ENCODE peak calls at places on chromosomes 7 and 10, in nine cellular contexts. X is T-helper 2 cell; G is omental fat pad; A is neural progenitor cell; Z is endothelial cell; S is left colon; W is NCI-H1694 treated with DMSO at 0.1 percent for 48 hours; M is ELR; L is activated CD4-positive, alpha-beta T cell treated with anti-CD3 and anti-CD28 coated beads for 48 hours. H is an unnamed sample.

GRCh38 chr7:105672820-105673219 is 91.5 kb upstream of the EFCAB10 start:
- DNase-seq in X (no peak), G (no peak), A (no peak), Z (no peak), S (no peak), W (no peak), M (no peak), L (no peak), H (peak; percentile 52)

GRCh38 chr7:151436446-151437162 is 3.3 kb downstream of the CRYGN start:
- DNase-seq in X (no peak), G (no peak), A (no peak), Z (no peak), S (no peak), W (no peak), M (no peak), L (no peak), H (no peak)

GRCh38 chr10:86813101-86813500 is 56.7 kb downstream of the BMPR1A start:
- DNase-seq in X (no peak), G (no peak), A (no peak), Z (no peak), S (no peak), W (no peak), M (no peak), L (no peak), H (no peak)

GRCh38 chr10:78335691-78336401 is 302.2 kb downstream of the RPS24 start:
- DNase-seq in X (no peak), G (no peak), A (no peak), Z (no peak), S (no peak), W (no peak), M (peak; percentile 59), L (no peak), H (peak; percentile 22)

GRCh38 chr7:157392256-157393037 is 55.6 kb downstream of the DNAJB6 start:
- DNase-seq in X (no peak), G (no peak), A (no peak), Z (no peak), S (no peak), W (no peak), M (no peak), L (no peak), H (no peak)

GRCh38 chr10:132914732-132915131 is 27.6 kb downstream of the CFAP46 start:
- DNase-seq in X (no peak), G (no peak), A (no peak), Z (no peak), S (no peak), W (no peak), M (no peak), L (no peak), H (no peak)

GRCh38 chr7:2716906-2717292 is 28.9 kb downstream of the AMZ1 start:
- DNase-seq in X (no peak), G (no peak), A (no peak), Z (no peak), S (no peak), W (no peak), M (no peak), L (no peak), H (peak; percentile 33)

GRCh38 chr10:79352035-79352595 is 4.8 kb downstream of the PPIF start:
- DNase-seq in X (no peak), G (no peak), A (no peak), Z (no peak), S (no peak), W (no peak), M (no peak), L (no peak), H (no peak)

GRCh38 chr10:112307631-112308502 is 24.7 kb downstream of the TECTB start:
- DNase-seq in X (peak; percentile 31), G (no peak), A (peak; percentile 73), Z (peak; percentile 57), S (no peak), W (no peak), M (peak; percentile 58), L (peak; percentile 47), H (peak; percentile 89)

GRCh38 chr10:122328676-122329075 is 45.8 kb upstream of the PLEKHA1 start:
- DNase-seq in X (no peak), G (no peak), A (no peak), Z (no peak), S (no peak), W (no peak), M (no peak), L (no peak), H (no peak)

GRCh38 chr7:136958016-136958415 is 89.6 kb downstream of the CHRM2 start:
- DNase-seq in X (no peak), G (no peak), A (no peak), Z (no peak), S (no peak), W (no peak), M (peak; percentile 19), L (no peak), H (no peak)

GRCh38 chr10:14578060-14578952 is 196.4 kb downstream of the FAM107B start:
- DNase-seq in X (no peak), G (no peak), A (no peak), Z (no peak), S (no peak), W (no peak), M (peak; percentile 22), L (no peak), H (no peak)

GRCh38 chr10:62817763-62818425 is 1.7 kb upstream of the EGR2 start:
- DNase-seq in X (peak; percentile 80), G (peak; percentile 27), A (peak; percentile 94), Z (peak; percentile 87), S (peak; percentile 56), W (no peak), M (peak; percentile 78), L (peak; percentile 78), H (peak; percentile 95)

GRCh38 chr7:139748373-139748765 is 29.4 kb downstream of the HIPK2 start:
- DNase-seq in X (no peak), G (no peak), A (no peak), Z (no peak), S (no peak), W (no peak), M (no peak), L (no peak), H (peak; percentile 10)

GRCh38 chr7:99140813-99141212 is 3.1 kb downstream of the SMURF1 start:
- DNase-seq in X (no peak), G (no peak), A (no peak), Z (no peak), S (no peak), W (no peak), M (no peak), L (no peak), H (no peak)

GRCh38 chr7:116805100-116805544 is 57.3 kb upstream of the CAPZA2 start:
- DNase-seq in X (no peak), G (no peak), A (no peak), Z (no peak), S (no peak), W (no peak), M (no peak), L (no peak), H (no peak)

GRCh38 chr7:40551685-40552576 is 417.1 kb downstream of the SUGCT start:
- DNase-seq in X (peak; percentile 1), G (no peak), A (no peak), Z (no peak), S (no peak), W (no peak), M (peak; percentile 85), L (no peak), H (no peak)

GRCh38 chr10:70903262-70903921 is 15.0 kb upstream of the PCBD1 start:
- DNase-seq in X (no peak), G (peak; percentile 46), A (peak; percentile 61), Z (peak; percentile 75), S (no peak), W (peak; percentile 11), M (peak; percentile 56), L (peak; percentile 50), H (peak; percentile 94)

GRCh38 chr7:549891-550625 is 30.4 kb upstream of the PDGFA start:
- DNase-seq in X (no peak), G (no peak), A (no peak), Z (no peak), S (no peak), W (no peak), M (no peak), L (no peak), H (no peak)

GRCh38 chr10:43308986-43309385 is 42.1 kb upstream of the RASGEF1A start:
- DNase-seq in X (no peak), G (no peak), A (no peak), Z (no peak), S (no peak), W (no peak), M (no peak), L (no peak), H (no peak)

GRCh38 chr10:110496553-110497437 is 912 bp upstream of the DUSP5 start:
- DNase-seq in X (peak; percentile 31), G (peak; percentile 34), A (no peak), Z (no peak), S (no peak), W (no peak), M (peak; percentile 89), L (no peak), H (no peak)

GRCh38 chr7:85025312-85025756 is 161.5 kb downstream of the SEMA3D start:
- DNase-seq in X (no peak), G (no peak), A (no peak), Z (no peak), S (peak; percentile 29), W (no peak), M (peak; percentile 10), L (no peak), H (no peak)

GRCh38 chr10:78600740-78601139 is 468.0 kb upstream of the ZMIZ1 start:
- DNase-seq in X (no peak), G (no peak), A (no peak), Z (no peak), S (no peak), W (no peak), M (no peak), L (no peak), H (peak; percentile 27)

GRCh38 chr10:48536916-48537890 is 67.7 kb downstream of the ARHGAP22 start:
- DNase-seq in X (no peak), G (no peak), A (no peak), Z (no peak), S (no peak), W (no peak), M (no peak), L (no peak), H (peak; percentile 66)

GRCh38 chr7:105098863-105099515 is 85.0 kb downstream of the KMT2E start:
- DNase-seq in X (peak; percentile 57), G (no peak), A (no peak), Z (no peak), S (no peak), W (no peak), M (peak; percentile 44), L (no peak), H (no peak)

GRCh38 chr7:44733708-44734481 is 14.8 kb upstream of the ZMIZ2 start:
- DNase-seq in X (no peak), G (no peak), A (no peak), Z (no peak), S (no peak), W (no peak), M (peak; percentile 94), L (no peak), H (no peak)

GRCh38 chr7:151366872-151367207 is 25.2 kb downstream of the NUB1 start:
- DNase-seq in X (no peak), G (no peak), A (no peak), Z (no peak), S (no peak), W (no peak), M (peak; percentile 18), L (no peak), H (no peak)